ENCODE peak calls at places on chromosomes 13 and 19, in eight cellular contexts. G is GM13976, F is AG04449, W is HEK293T, S is brain microvascular endothelial cell, D is substantia nigra, V is esophagus muscularis mucosa, O is AML-193. U is an unnamed sample.

GRCh38 chr13:74575729-74576125 is 441.5 kb upstream of the KLF12 start:
- DNase-seq in S (peak), V (no peak), G (peak), O (no peak), F (no peak), W (peak), D (peak), U (peak)

GRCh38 chr13:113551081-113552000 is 33.2 kb upstream of the TFDP1 start:
- DNase-seq in G (no peak), V (peak), F (no peak), W (no peak), D (no peak), S (no peak), O (no peak), U (no peak)

GRCh38 chr13:95492044-95492801 is 60.3 kb upstream of the CLDN10 start:
- DNase-seq in W (no peak), F (no peak), O (no peak), V (no peak), S (no peak), D (no peak), G (no peak), U (no peak)

GRCh38 chr19:55173717-55174409 is 6.2 kb downstream of the SYT5 start:
- DNase-seq in S (peak), W (peak), D (no peak), V (no peak), F (no peak), O (no peak), G (no peak), U (peak)

GRCh38 chr13:33372251-33372919 is 86.8 kb upstream of the STARD13 start:
- DNase-seq in D (no peak), S (no peak), G (no peak), F (no peak), W (no peak), V (no peak), O (no peak), U (no peak)

GRCh38 chr19:42191855-42192254 is 25.6 kb downstream of the DEDD2 start:
- DNase-seq in V (no peak), F (no peak), G (no peak), O (no peak), W (no peak), S (no peak), D (no peak), U (peak)

GRCh38 chr13:30679483-30680330 is 55.6 kb upstream of the ALOX5AP start:
- DNase-seq in V (no peak), G (peak), D (no peak), F (no peak), W (peak), S (peak), O (peak), U (peak)

GRCh38 chr13:72541674-72542073 is 185.8 kb downstream of the MZT1 start:
- DNase-seq in O (no peak), F (no peak), D (no peak), S (no peak), V (no peak), G (no peak), W (no peak), U (no peak)

GRCh38 chr13:65149687-65150086 is 2080.4 kb downstream of the PCDH9 start:
- DNase-seq in F (no peak), S (no peak), G (no peak), W (no peak), V (no peak), D (no peak), O (no peak), U (no peak)

GRCh38 chr19:14472202-14472961 is 2.8 kb downstream of the PTGER1 start:
- DNase-seq in V (peak), W (peak), S (no peak), D (no peak), O (no peak), G (peak), F (no peak), U (no peak)

GRCh38 chr13:37615271-37615670 is 16.7 kb upstream of the POSTN start:
- DNase-seq in W (no peak), O (no peak), S (no peak), D (no peak), G (no peak), V (no peak), F (no peak), U (peak)

U was measured in A172.